ENCODE peak calls at places on chromosomes 3 and 15, in eight cellular contexts. J is brain microvascular endothelial cell, B is GM23338, Z is bronchial epithelial cell, G is body of pancreas, X is A549, D is cardiac fibroblast, H is right atrium auricular region. T is an unnamed sample.
A peak's percentile ranks its signal among the peaks of the same experiment; 100 is the strongest.

GRCh38 chr3:65422154-65422553 is 616.6 kb downstream of the MAGI1 start:
- DNase-seq in J (no peak), B (no peak), Z (no peak), G (no peak), X (no peak), D (no peak), H (no peak), T (no peak)

GRCh38 chr3:8638994-8639393 is 5.6 kb downstream of the SSUH2 start:
- DNase-seq in J (peak; percentile 36), B (no peak), Z (no peak), G (no peak), X (no peak), D (peak; percentile 31), H (no peak), T (no peak)

GRCh38 chr15:68418611-68419161 is 13.3 kb downstream of the ITGA11 start:
- DNase-seq in J (peak; percentile 59), B (no peak), Z (no peak), G (no peak), X (no peak), D (peak; percentile 85), H (peak; percentile 65), T (peak; percentile 72)

GRCh38 chr3:114299421-114299820 is 5.6 kb downstream of the TIGIT start:
- DNase-seq in J (peak; percentile 12), B (peak; percentile 51), Z (peak; percentile 10), G (peak; percentile 15), X (peak; percentile 79), D (peak; percentile 18), H (no peak), T (no peak)

GRCh38 chr3:195906865-195907729 is 1.3 kb downstream of the TNK2 start:
- DNase-seq in J (no peak), B (peak; percentile 46), Z (peak; percentile 47), G (peak; percentile 56), X (no peak), D (no peak), H (no peak), T (no peak)

GRCh38 chr3:177336841-177337430 is 139.7 kb upstream of the TBL1XR1 start:
- DNase-seq in J (peak; percentile 24), B (no peak), Z (no peak), G (no peak), X (no peak), D (peak; percentile 35), H (no peak), T (peak; percentile 34)

GRCh38 chr3:59695858-59696257 is 646.0 kb upstream of the CFAP20DC start:
- DNase-seq in J (no peak), B (no peak), Z (no peak), G (no peak), X (no peak), D (no peak), H (no peak), T (no peak)

GRCh38 chr3:102085431-102086226 is 236.3 kb downstream of the NFKBIZ start:
- DNase-seq in J (no peak), B (no peak), Z (no peak), G (no peak), X (no peak), D (no peak), H (no peak), T (no peak)

GRCh38 chr3:154040283-154040682 is 80.9 kb upstream of the ARHGEF26 start:
- DNase-seq in J (peak; percentile 42), B (no peak), Z (peak; percentile 46), G (no peak), X (no peak), D (peak; percentile 48), H (no peak), T (no peak)

GRCh38 chr15:99566157-99566900 is 545 bp downstream of the MEF2A start:
- DNase-seq in J (no peak), B (peak; percentile 39), Z (no peak), G (peak; percentile 43), X (no peak), D (no peak), H (no peak), T (peak; percentile 6)

GRCh38 chr3:55511895-55512585 is 24.9 kb upstream of the WNT5A start:
- DNase-seq in J (no peak), B (no peak), Z (peak; percentile 58), G (no peak), X (no peak), D (peak; percentile 58), H (no peak), T (peak; percentile 70)

GRCh38 chr3:13852638-13853009 is 27.2 kb downstream of the WNT7A start:
- DNase-seq in J (no peak), B (no peak), Z (peak; percentile 80), G (no peak), X (no peak), D (no peak), H (no peak), T (no peak)

GRCh38 chr3:189652042-189652441 is 20.9 kb downstream of the TP63 start:
- DNase-seq in J (peak; percentile 14), B (peak; percentile 62), Z (peak; percentile 21), G (no peak), X (no peak), D (no peak), H (no peak), T (no peak)

GRCh38 chr3:46298871-46299607 is 54.9 kb upstream of the CCR2 start:
- DNase-seq in J (no peak), B (no peak), Z (no peak), G (no peak), X (no peak), D (no peak), H (no peak), T (no peak)

GRCh38 chr3:24415819-24416218 is 78.8 kb downstream of the THRB start:
- DNase-seq in J (no peak), B (no peak), Z (no peak), G (no peak), X (no peak), D (no peak), H (no peak), T (no peak)

GRCh38 chr3:10333359-10333670 is 12.4 kb upstream of the SEC13 start:
- DNase-seq in J (no peak), B (no peak), Z (no peak), G (no peak), X (no peak), D (no peak), H (no peak), T (no peak)

GRCh38 chr15:93040288-93041158 is 48.5 kb downstream of the RGMA start:
- DNase-seq in J (no peak), B (no peak), Z (no peak), G (no peak), X (no peak), D (no peak), H (no peak), T (no peak)

GRCh38 chr3:128491900-128492352 is 1.1 kb downstream of the GATA2 start:
- DNase-seq in J (no peak), B (no peak), Z (no peak), G (no peak), X (no peak), D (no peak), H (no peak), T (peak; percentile 43)
- H3K4me3 ChIP-seq in J (no peak overlapping the region), B (peak overlapping the region; percentile 72), Z (no peak overlapping the region), G (peak overlapping the region; percentile 21), X (no peak overlapping the region), D (peak overlapping the region; percentile 12), H (peak overlapping the region; percentile 24), T (no peak overlapping the region)

GRCh38 chr15:64095795-64096485 is at the start of gene SNX1:
- DNase-seq in J (peak; percentile 93), B (peak; percentile 93), Z (peak; percentile 83), G (peak; percentile 97), X (peak; percentile 95), D (peak; percentile 96), H (peak; percentile 90), T (peak; percentile 95)

GRCh38 chr15:64095431-64095794 is 369 bp upstream of the SNX1 start:
- DNase-seq in J (no peak), B (no peak), Z (no peak), G (no peak), X (no peak), D (no peak), H (no peak), T (no peak)

GRCh38 chr15:64093627-64094417 is at the start of gene CIAO2A:
- DNase-seq in J (peak; percentile 99), B (peak; percentile 100), Z (peak; percentile 99), G (peak; percentile 97), X (peak; percentile 96), D (peak; percentile 99), H (peak; percentile 97), T (peak; percentile 99)

GRCh38 chr15:64099379-64099778 is 3.6 kb downstream of the SNX1 start:
- DNase-seq in J (no peak), B (no peak), Z (no peak), G (no peak), X (no peak), D (no peak), H (no peak), T (no peak)

DNA sequence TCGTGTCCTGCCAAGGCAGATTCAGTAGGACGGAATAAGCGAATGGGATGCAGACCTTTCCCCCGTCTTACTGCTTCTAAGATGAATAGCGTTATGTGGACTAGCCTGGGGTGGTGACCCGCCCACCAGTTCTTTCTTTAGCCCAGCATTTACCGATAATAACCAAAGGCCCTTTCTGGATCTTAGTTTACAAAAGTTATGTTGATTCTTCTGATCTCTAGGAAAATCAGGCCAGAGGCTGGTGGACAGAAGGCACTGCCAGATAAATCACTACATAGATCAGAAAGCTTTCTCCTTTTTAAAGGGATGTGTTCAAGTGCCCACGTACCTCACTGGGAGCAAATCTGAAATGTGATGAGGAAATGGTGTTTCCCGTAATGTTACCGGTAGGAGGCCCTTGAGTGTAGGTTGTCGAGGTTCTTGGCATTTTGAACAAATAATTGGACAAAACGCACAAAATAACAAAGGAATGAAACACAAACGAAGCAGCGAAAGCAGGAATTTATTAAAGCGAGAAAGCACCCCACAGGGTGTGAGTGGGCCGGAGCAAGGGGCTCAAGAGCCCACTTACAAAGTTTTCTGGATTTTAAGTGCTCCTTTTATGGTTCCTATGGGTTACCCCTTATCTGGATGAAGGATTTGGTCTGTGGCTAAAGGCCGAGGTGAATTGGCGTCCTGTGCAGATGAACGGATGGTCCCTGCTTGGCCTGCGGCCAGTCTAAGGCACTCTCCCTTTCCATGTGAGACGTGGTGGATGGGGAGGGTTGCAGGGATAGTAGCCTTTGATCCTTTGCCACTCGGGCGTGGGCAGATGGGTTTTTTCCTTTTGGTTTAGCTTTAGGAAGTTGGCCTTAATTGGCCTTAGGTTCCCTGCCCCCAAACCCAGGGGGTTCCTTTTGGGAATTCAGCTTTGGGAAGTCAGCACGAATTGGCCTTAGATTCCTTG is 977 bp downstream of the SNX1 start:
- DNase-seq in J (peak; percentile 16), B (peak; percentile 40), Z (peak; percentile 60), G (no peak), X (peak; percentile 57), D (peak; percentile 56), H (no peak), T (peak; percentile 32)
- TF ChIP-seq CTCF in J (peak; percentile 40), B (peak; percentile 40), Z (peak; percentile 34), G (no peak), X (no peak), D (peak; percentile 14), H (no peak), T (no peak)

DNA sequence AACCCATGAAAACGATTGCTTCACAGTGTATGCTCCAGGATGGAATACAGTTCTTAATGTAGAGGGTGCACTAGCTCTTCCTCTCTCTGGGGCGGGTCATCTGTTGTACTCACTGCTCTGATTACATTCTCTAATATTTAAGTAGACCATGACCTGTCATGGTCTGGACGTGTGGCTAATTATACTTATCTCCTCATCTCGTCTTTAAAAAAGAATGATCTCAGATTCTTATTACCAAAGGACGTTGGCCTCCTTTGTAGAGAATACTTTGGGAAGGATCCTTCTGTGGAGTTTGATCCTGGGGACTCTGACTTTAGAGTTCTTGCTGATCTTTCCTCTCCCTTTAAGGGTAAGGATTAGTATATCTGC is 48.4 kb upstream of the TRAK1 start:
- DNase-seq in J (no peak), B (no peak), Z (no peak), G (no peak), X (no peak), D (no peak), H (no peak), T (peak; percentile 45)
- H3K4me3 ChIP-seq in J (no peak overlapping the region), B (peak overlapping the region; percentile 34), Z (no peak overlapping the region), G (no peak overlapping the region), X (peak overlapping the region; percentile 20), D (no peak overlapping the region), H (peak overlapping the region; percentile 17), T (no peak overlapping the region)

GRCh38 chr15:40092416-40093223 is 16.1 kb downstream of the BMF start:
- DNase-seq in J (no peak), B (no peak), Z (no peak), G (peak; percentile 59), X (no peak), D (peak; percentile 94), H (peak; percentile 77), T (peak; percentile 84)
- TF ChIP-seq CTCF in J (no peak), B (no peak), Z (no peak), G (no peak), X (no peak), D (no peak), H (no peak), T (no peak)

T was measured in astrocyte of the spinal cord.